ENCODE peak calls at places on chromosome 2, in four cellular contexts. G is AG08395; D is activated CD4-positive, alpha-beta T cell treated with anti-CD3 and anti-CD28 coated beads for 48 hours; O is IMR-90. R is an unnamed sample.

GRCh38 chr2:45668509-45668908 is 17.0 kb downstream of the PRKCE start:
- DNase-seq in D (no peak), G (no peak), O (no peak), R (no peak)

GRCh38 chr2:223589901-223590300 is 12.3 kb downstream of the SCG2 start:
- DNase-seq in G (no peak), O (no peak), D (no peak), R (no peak)

GRCh38 chr2:154439156-154439555 is 259.3 kb upstream of the KCNJ3 start:
- DNase-seq in G (no peak), D (no peak), O (no peak), R (no peak)

GRCh38 chr2:179538406-179538805 is 273.8 kb upstream of the SESTD1 start:
- DNase-seq in O (peak), D (no peak), G (no peak), R (peak)

GRCh38 chr2:122163596-122163995 is 408.1 kb downstream of the TSN start:
- DNase-seq in G (no peak), O (no peak), D (no peak), R (no peak)

GRCh38 chr2:105428387-105429018 is 29.7 kb upstream of the FHL2 start:
- DNase-seq in G (no peak), D (no peak), O (no peak), R (no peak)

GRCh38 chr2:317501-318424 is 29.9 kb upstream of the ALKAL2 start:
- DNase-seq in O (peak), G (peak), D (peak), R (peak)

GRCh38 chr2:100791936-100792308 is 28.0 kb upstream of the NPAS2 start:
- DNase-seq in O (no peak), D (no peak), G (no peak), R (no peak)

GRCh38 chr2:197821550-197822218 is 17.3 kb downstream of the PLCL1 start:
- DNase-seq in D (no peak), O (no peak), G (no peak), R (no peak)

R was measured in hepatic stellate cell.